ENCODE peak calls at places on chromosome 22, in seven cellular contexts. G is lung; M is thoracic aorta; Y is IMR-90; F is heart left ventricle; L is heart right ventricle; Z is effector memory CD4-positive, alpha-beta T cell. V is an unnamed sample.

GRCh38 chr22:23175817-23176644 is 4.3 kb upstream of the BCR start:
- DNase-seq in G (no peak), M (no peak), Y (no peak), F (no peak), L (no peak), Z (no peak), V (no peak)

GRCh38 chr22:27674524-27674923 is 127.0 kb downstream of the MN1 start:
- DNase-seq in G (no peak), M (no peak), Y (no peak), F (no peak), L (no peak), Z (no peak), V (no peak)

GRCh38 chr22:27903805-27904473 is 15.1 kb downstream of the PITPNB start:
- DNase-seq in G (no peak), M (no peak), Y (no peak), F (no peak), L (no peak), Z (no peak), V (no peak)

GRCh38 chr22:22410121-22410520 is 98.4 kb downstream of the ZNF280B start:
- DNase-seq in G (no peak), M (no peak), Y (no peak), F (peak; percentile 75), L (peak; percentile 70), Z (no peak), V (peak; percentile 96)

GRCh38 chr22:40533712-40534378 is 102.7 kb downstream of the MRTFA start:
- DNase-seq in G (no peak), M (no peak), Y (peak; percentile 74), F (no peak), L (no peak), Z (peak; percentile 33), V (no peak)

GRCh38 chr22:21755855-21756284 is 20.3 kb upstream of the YPEL1 start:
- DNase-seq in G (no peak), M (no peak), Y (peak; percentile 90), F (no peak), L (no peak), Z (no peak), V (no peak)

GRCh38 chr22:40043086-40043485 is 48.3 kb downstream of the FAM83F start:
- DNase-seq in G (peak; percentile 59), M (no peak), Y (no peak), F (peak; percentile 43), L (peak; percentile 25), Z (no peak), V (no peak)

GRCh38 chr22:24037851-24038765 is 27.0 kb downstream of the CABIN1 start:
- DNase-seq in G (no peak), M (no peak), Y (no peak), F (no peak), L (no peak), Z (no peak), V (no peak)

GRCh38 chr22:23531283-23531921 is 48.7 kb downstream of the IGLL1 start:
- DNase-seq in G (no peak), M (no peak), Y (no peak), F (no peak), L (no peak), Z (no peak), V (no peak)

GRCh38 chr22:30511109-30511508 is 5.6 kb upstream of the SEC14L4 start:
- DNase-seq in G (no peak), M (no peak), Y (no peak), F (peak; percentile 17), L (no peak), Z (no peak), V (no peak)

GRCh38 chr22:35678836-35679235 is 30.6 kb downstream of the APOL6 start:
- DNase-seq in G (no peak), M (no peak), Y (no peak), F (no peak), L (no peak), Z (no peak), V (no peak)

GRCh38 chr22:25672685-25673084 is 69.3 kb upstream of the MYO18B start:
- DNase-seq in G (no peak), M (no peak), Y (peak; percentile 10), F (no peak), L (no peak), Z (no peak), V (no peak)

GRCh38 chr22:29609139-29609538 is 5.7 kb downstream of the NF2 start:
- DNase-seq in G (no peak), M (no peak), Y (no peak), F (no peak), L (no peak), Z (no peak), V (no peak)

GRCh38 chr22:24423519-24424000 is 3.8 kb upstream of the ADORA2A start:
- DNase-seq in G (peak; percentile 63), M (no peak), Y (no peak), F (peak; percentile 62), L (peak; percentile 60), Z (peak; percentile 50), V (no peak)

GRCh38 chr22:21762712-21763581 is 27.4 kb upstream of the YPEL1 start:
- DNase-seq in G (no peak), M (no peak), Y (no peak), F (no peak), L (no peak), Z (no peak), V (no peak)

GRCh38 chr22:29784451-29785361 is 17.5 kb downstream of the UQCR10 start:
- DNase-seq in G (no peak), M (no peak), Y (peak; percentile 18), F (no peak), L (peak; percentile 42), Z (no peak), V (no peak)

GRCh38 chr22:37983860-37984791 is at the start of gene SOX10:
- DNase-seq in G (no peak), M (no peak), Y (no peak), F (no peak), L (no peak), Z (no peak), V (no peak)

GRCh38 chr22:37982151-37982838 is 2.1 kb downstream of the SOX10 start:
- DNase-seq in G (no peak), M (no peak), Y (no peak), F (no peak), L (no peak), Z (no peak), V (no peak)

GRCh38 chr22:37979782-37980181 is 4.6 kb downstream of the SOX10 start:
- DNase-seq in G (no peak), M (no peak), Y (no peak), F (no peak), L (no peak), Z (no peak), V (no peak)

GRCh38 chr22:37982938-37983859 is 1.2 kb downstream of the SOX10 start:
- DNase-seq in G (no peak), M (no peak), Y (no peak), F (no peak), L (no peak), Z (no peak), V (no peak)

DNA sequence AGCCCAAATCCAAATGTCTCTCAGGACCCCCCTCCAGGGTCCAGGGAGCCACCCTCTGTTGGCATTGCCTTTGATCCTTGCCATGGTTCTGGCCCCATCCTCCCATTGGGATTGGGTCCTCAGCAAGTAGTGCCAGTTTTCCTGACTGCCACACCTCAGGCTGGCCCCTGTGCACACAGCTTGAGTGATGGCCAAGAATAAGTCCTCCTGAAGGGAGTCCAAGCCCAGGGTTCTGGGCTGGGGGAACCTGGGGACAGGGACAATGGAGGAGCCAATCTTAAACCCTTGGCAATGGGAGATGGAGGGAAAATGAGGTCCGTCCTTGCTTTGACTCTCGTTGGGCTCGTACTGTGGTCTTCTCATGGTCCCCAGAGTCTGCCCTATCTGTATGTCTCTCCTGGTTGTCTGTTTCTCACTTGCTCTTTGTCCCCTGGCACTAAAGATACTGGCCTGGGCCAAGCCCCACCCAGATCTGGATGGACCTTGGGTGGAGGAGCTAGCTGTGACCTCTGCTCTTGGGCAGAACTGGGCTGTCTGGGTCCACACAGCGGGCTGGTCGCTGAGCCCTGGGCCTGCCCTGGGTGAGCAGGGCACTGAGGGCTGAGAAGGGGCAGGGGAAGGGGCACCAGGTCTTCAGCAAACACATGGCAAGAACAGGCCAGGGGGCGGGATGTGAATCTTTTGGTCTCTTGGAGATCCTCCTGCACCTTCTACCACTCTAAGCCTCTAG is 2.9 kb downstream of the SOX10 start:
- DNase-seq in G (no peak), M (no peak), Y (no peak), F (no peak), L (no peak), Z (no peak), V (no peak)
- H3K27ac ChIP-seq in G (no peak overlapping the region), M (no peak overlapping the region), Y (no peak overlapping the region), F (no peak overlapping the region), L (no peak overlapping the region), Z (no peak overlapping the region), V (no peak overlapping the region)

GRCh38 chr22:46606886-46607285 is 13.3 kb upstream of the GRAMD4 start:
- DNase-seq in G (no peak), M (no peak), Y (no peak), F (no peak), L (no peak), Z (no peak), V (no peak)
- H3K4me1 ChIP-seq in G (peaks cover 9% of the 10 kb centered on the region), M (no peaks in the 10 kb centered on the region), Y (peaks cover 2% of the 10 kb centered on the region), F (peaks cover 17% of the 10 kb centered on the region), L (peaks cover 24% of the 10 kb centered on the region), Z (peaks cover 5% of the 10 kb centered on the region), V (peaks cover 9% of the 10 kb centered on the region)

DNA sequence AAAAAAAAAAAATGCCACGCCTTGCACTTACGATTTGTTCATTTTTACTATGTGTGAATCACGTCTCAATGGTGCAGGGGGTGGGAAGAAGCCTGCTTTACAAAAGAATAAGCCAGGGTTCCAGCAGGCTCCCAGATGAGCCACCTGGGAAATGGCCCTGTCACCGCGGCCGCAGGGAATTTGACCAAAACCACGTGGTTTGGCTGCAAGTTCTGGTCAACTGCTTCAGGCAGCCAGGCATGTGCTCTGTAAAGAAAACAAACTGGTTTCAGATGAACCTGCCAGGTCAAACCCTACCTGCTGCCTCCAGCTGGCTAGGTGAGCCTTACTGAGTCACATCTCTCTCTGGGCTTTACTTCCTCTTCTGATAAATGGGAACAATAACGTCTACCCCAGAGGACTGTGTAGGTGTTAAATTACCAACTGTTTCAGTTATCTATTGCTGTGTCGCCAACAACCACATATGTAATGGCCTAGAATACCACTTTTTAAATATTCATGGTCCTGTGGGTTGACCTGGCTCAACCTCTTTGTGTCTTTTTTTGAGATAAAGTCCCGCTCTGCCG is 30.5 kb upstream of the GCAT start:
- DNase-seq in G (peak; percentile 65), M (no peak), Y (peak; percentile 94), F (no peak), L (peak; percentile 31), Z (no peak), V (peak; percentile 45)
- H3K4me3 ChIP-seq in G (no peak overlapping the region), M (no peak overlapping the region), Y (no peak overlapping the region), F (no peak overlapping the region), L (no peak overlapping the region), Z (no peak overlapping the region), V (no peak overlapping the region)

DNA sequence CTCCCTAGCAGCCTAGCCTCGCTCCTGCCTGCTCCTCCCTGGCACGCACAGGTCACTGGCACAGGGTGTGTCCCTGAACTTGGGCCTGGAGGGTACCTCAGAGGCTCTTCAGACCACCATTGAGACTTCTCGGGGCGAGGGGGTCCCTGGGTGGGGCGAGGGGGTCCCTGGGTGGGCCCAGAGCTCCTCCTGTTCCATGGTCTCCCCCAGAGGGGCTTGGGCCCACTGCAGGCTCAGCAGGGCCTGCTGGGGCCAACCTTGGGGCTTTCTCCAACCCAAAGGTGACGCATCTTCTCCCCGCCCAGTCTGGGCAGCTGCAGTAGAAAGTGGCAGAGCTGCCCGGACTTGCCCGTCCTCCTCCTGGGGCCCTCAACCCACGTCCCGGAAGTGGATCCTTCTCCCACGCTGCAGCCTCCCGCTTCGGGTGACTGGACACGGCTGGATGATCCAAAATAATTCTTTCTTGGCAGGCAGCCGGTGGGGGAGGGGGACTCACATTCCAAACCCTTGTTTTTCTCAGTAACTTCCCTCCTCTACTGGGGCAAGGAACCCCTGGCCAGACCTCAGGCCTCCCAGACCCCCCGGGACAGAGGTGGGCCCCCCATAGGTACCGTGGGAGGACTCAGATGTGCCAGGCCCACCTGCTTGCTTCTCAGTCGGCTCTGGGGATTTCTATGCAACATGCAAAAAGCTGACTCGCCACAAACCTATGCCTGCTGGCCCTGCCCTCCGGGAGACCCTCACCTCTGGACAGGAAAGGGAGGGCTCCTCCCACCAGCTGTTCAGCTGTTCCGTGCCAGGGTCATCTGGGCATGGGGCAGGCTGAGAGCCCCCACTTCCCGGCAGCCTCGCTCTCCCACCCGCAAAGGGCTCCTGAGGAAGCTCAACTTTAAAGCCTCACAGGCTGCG is 1.5 kb downstream of the PLXNB2 start:
- DNase-seq in G (peak; percentile 93), M (peak; percentile 85), Y (peak; percentile 95), F (peak; percentile 89), L (peak; percentile 88), Z (no peak), V (peak; percentile 98)
- H3K27ac ChIP-seq in G (peak overlapping the region; percentile 88), M (peak overlapping the region; percentile 90), Y (peak overlapping the region; percentile 96), F (peak overlapping the region; percentile 83), L (peak overlapping the region; percentile 94), Z (no peak overlapping the region), V (peak overlapping the region; percentile 82)

V was measured in SJCRH30.